ENCODE peak calls at places on chromosomes 6 and 20, in five cellular contexts. G, U, Z, B and O are unnamed samples.

GRCh38 chr20:63056236-63057132 is 49.7 kb upstream of the BHLHE23 start:
- DNase-seq in G (peak; percentile 39), U (peak; percentile 61), Z (no peak), B (no peak), O (no peak)

GRCh38 chr6:161618816-161619454 is 345.1 kb upstream of the AGPAT4 start:
- DNase-seq in G (peak; percentile 49), U (no peak), Z (no peak), B (peak; percentile 45), O (no peak)

GRCh38 chr6:70099732-70100131 is 203.2 kb downstream of the COL9A1 start:
- DNase-seq in G (no peak), U (no peak), Z (no peak), B (no peak), O (no peak)

GRCh38 chr20:5354871-5355270 is 38.1 kb upstream of the PROKR2 start:
- DNase-seq in G (peak; percentile 34), U (no peak), Z (no peak), B (peak; percentile 11), O (no peak)

GRCh38 chr6:18122128-18123093 is at the start of gene NHLRC1:
- DNase-seq in G (peak; percentile 91), U (peak; percentile 94), Z (peak; percentile 67), B (peak; percentile 80), O (peak; percentile 32)

GRCh38 chr6:113694278-113695077 is 162.7 kb upstream of the MARCKS start:
- DNase-seq in G (no peak), U (no peak), Z (no peak), B (no peak), O (no peak)

GRCh38 chr6:1285589-1286340 is 26.1 kb upstream of the FOXQ1 start:
- DNase-seq in G (no peak), U (no peak), Z (no peak), B (peak; percentile 41), O (no peak)

GRCh38 chr6:114033606-114034005 is 62.7 kb upstream of the HDAC2 start:
- DNase-seq in G (no peak), U (no peak), Z (no peak), B (no peak), O (no peak)

GRCh38 chr6:113856011-113856551 is 1.1 kb upstream of the MARCKS start:
- DNase-seq in G (peak; percentile 64), U (no peak), Z (no peak), B (peak; percentile 54), O (no peak)

GRCh38 chr6:25454141-25454540 is 175.0 kb downstream of the CARMIL1 start:
- DNase-seq in G (peak; percentile 17), U (no peak), Z (no peak), B (no peak), O (no peak)

GRCh38 chr20:12535316-12535715 is 473.5 kb upstream of the SPTLC3 start:
- DNase-seq in G (no peak), U (no peak), Z (no peak), B (no peak), O (no peak)

GRCh38 chr20:7841967-7842301 is 98.3 kb downstream of the HAO1 start:
- DNase-seq in G (peak; percentile 97), U (no peak), Z (peak; percentile 51), B (peak; percentile 73), O (peak; percentile 29)

GRCh38 chr6:125101656-125102055 is 51.9 kb upstream of the TPD52L1 start:
- DNase-seq in G (peak; percentile 23), U (no peak), Z (no peak), B (no peak), O (no peak)

GRCh38 chr6:39530201-39530759 is 194.9 kb downstream of the KIF6 start:
- DNase-seq in G (peak; percentile 10), U (no peak), Z (no peak), B (no peak), O (no peak)

GRCh38 chr6:10425973-10426780 is 11.3 kb upstream of the TFAP2A start:
- DNase-seq in G (no peak), U (no peak), Z (no peak), B (no peak), O (no peak)

GRCh38 chr6:127435717-127436220 is 23.4 kb downstream of the KIAA0408 start:
- DNase-seq in G (no peak), U (no peak), Z (no peak), B (no peak), O (no peak)

GRCh38 chr6:20564269-20564668 is 30.0 kb downstream of the CDKAL1 start:
- DNase-seq in G (peak; percentile 61), U (no peak), Z (no peak), B (no peak), O (no peak)

GRCh38 chr6:169869301-169869700 is 117.9 kb downstream of the ERMARD start:
- DNase-seq in G (no peak), U (no peak), Z (no peak), B (no peak), O (no peak)

GRCh38 chr6:148835920-148836441 is 89.2 kb downstream of the UST start:
- DNase-seq in G (peak; percentile 59), U (no peak), Z (peak; percentile 83), B (peak; percentile 27), O (peak; percentile 88)

GRCh38 chr6:83153958-83154357 is 39.1 kb downstream of the PGM3 start:
- DNase-seq in G (peak; percentile 13), U (no peak), Z (no peak), B (no peak), O (no peak)

GRCh38 chr6:32107447-32107846 is 1.7 kb downstream of the TNXB start:
- DNase-seq in G (no peak), U (peak; percentile 82), Z (no peak), B (no peak), O (no peak)

GRCh38 chr6:145028144-145028818 is 707.0 kb downstream of the EPM2A start:
- DNase-seq in G (peak; percentile 56), U (no peak), Z (no peak), B (peak; percentile 48), O (no peak)

GRCh38 chr6:36636283-36636682 is 42.1 kb downstream of the SRSF3 start:
- DNase-seq in G (peak; percentile 47), U (no peak), Z (no peak), B (no peak), O (no peak)

GRCh38 chr20:1437222-1437904 is 29.3 kb downstream of the NSFL1C start:
- DNase-seq in G (peak; percentile 92), U (peak; percentile 73), Z (peak; percentile 72), B (peak; percentile 55), O (no peak)

GRCh38 chr20:32906871-32907495 is 48.3 kb downstream of the EFCAB8 start:
- DNase-seq in G (no peak), U (no peak), Z (no peak), B (no peak), O (no peak)

GRCh38 chr6:136586295-136586694 is 36.1 kb upstream of the MAP7 start:
- DNase-seq in G (peak; percentile 93), U (no peak), Z (peak; percentile 87), B (peak; percentile 91), O (no peak)

GRCh38 chr6:27684264-27685211 is 211.6 kb upstream of the ZNF184 start:
- DNase-seq in G (peak; percentile 75), U (no peak), Z (no peak), B (peak; percentile 94), O (no peak)

GRCh38 chr6:137122612-137123011 is 50.8 kb downstream of the IL22RA2 start:
- DNase-seq in G (no peak), U (no peak), Z (no peak), B (no peak), O (no peak)

GRCh38 chr6:162833776-162834175 is 106.0 kb downstream of the PACRG start:
- DNase-seq in G (no peak), U (no peak), Z (no peak), B (no peak), O (no peak)

DNA sequence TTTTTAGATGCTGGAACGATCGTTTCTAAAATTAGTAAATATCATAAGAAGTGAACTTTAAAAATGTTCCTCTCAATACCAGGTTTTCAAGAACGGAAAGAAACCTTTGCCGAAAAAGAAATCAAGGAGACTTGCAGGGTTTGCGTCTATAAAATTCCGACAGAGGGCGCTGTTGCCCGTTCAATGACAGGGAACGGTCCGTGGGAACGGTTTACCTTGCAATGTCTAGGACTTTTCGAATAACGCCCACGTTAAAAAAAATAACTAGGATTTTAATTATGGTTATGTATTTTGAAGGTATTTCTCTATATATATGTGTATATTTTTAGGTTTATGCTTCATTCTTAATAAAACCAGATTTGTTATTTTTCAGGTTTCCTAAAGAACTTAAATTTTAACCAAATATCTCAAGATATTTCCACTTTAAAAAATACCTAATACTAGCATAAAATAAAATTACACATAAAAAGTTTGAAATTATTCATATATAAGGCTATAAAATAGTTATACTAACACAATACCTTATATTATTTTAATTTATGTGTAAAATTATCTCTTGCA is 2.5 kb upstream of the TFAP2B start:
- DNase-seq in G (peak; percentile 78), U (no peak), Z (peak; percentile 13), B (peak; percentile 60), O (no peak)
- TF ChIP-seq CTCF in G (peak; percentile 80), U (peak; percentile 70), Z (peak; percentile 81), B (peak; percentile 82), O (peak; percentile 86)

GRCh38 chr20:34824861-34825529 is 456 bp downstream of the NCOA6 start:
- DNase-seq in G (peak; percentile 31), U (peak; percentile 79), Z (no peak), B (peak; percentile 5), O (no peak)
- TF ChIP-seq CTCF in G (no peak), U (no peak), Z (no peak), B (no peak), O (no peak)

GRCh38 chr20:38387953-38388352 is 41.7 kb downstream of the LBP start:
- DNase-seq in G (no peak), U (no peak), Z (no peak), B (no peak), O (no peak)
- TF ChIP-seq CTCF in G (no peak), U (no peak), Z (no peak), B (peak; percentile 21), O (no peak)

GRCh38 chr6:34061348-34061747 is 84.5 kb downstream of the GRM4 start:
- DNase-seq in G (no peak), U (no peak), Z (no peak), B (no peak), O (no peak)

GRCh38 chr6:34064675-34065074 is 81.2 kb downstream of the GRM4 start:
- DNase-seq in G (no peak), U (no peak), Z (no peak), B (no peak), O (no peak)

GRCh38 chr6:34062156-34062555 is 83.7 kb downstream of the GRM4 start:
- DNase-seq in G (no peak), U (no peak), Z (no peak), B (no peak), O (no peak)

GRCh38 chr6:34063641-34064040 is 82.2 kb downstream of the GRM4 start:
- DNase-seq in G (no peak), U (no peak), Z (no peak), B (no peak), O (no peak)

GRCh38 chr6:34062815-34063214 is 83.1 kb downstream of the GRM4 start:
- DNase-seq in G (no peak), U (no peak), Z (no peak), B (no peak), O (no peak)
- TF ChIP-seq CTCF in G (peak; percentile 20), U (no peak), Z (peak; percentile 30), B (peak; percentile 54), O (peak; percentile 31)

GRCh38 chr6:42230320-42231034 is 12.8 kb upstream of the MRPS10 start:
- DNase-seq in G (peak; percentile 27), U (no peak), Z (no peak), B (no peak), O (no peak)
- TF ChIP-seq CTCF in G (peak; percentile 45), U (no peak), Z (peak; percentile 56), B (peak; percentile 67), O (peak; percentile 31)

GRCh38 chr6:74409447-74409846 is 713.4 kb downstream of the CD109 start:
- DNase-seq in G (peak; percentile 86), U (no peak), Z (peak; percentile 53), B (peak; percentile 66), O (peak; percentile 37)
- TF ChIP-seq CTCF in G (peak; percentile 60), U (peak; percentile 77), Z (peak; percentile 70), B (peak; percentile 49), O (peak; percentile 56)